ENCODE peak calls at places on chromosomes 7 and 10, in nine cellular contexts. One of them, this sample, is unnamed.
A peak's percentile ranks its signal among the peaks of the same experiment; 100 is the strongest.

GRCh38 chr7:139650429-139651100 is 127.1 kb downstream of the CLEC2L start:
- DNase-seq in transverse colon: no peak
- DNase-seq in A673: no peak
- DNase-seq in kidney epithelial cell: no peak
- DNase-seq in coronary artery: no peak
- DNase-seq in fibroblast of pulmonary artery: no peak
- DNase-seq in fibroblast of mammary gland: no peak
- DNase-seq in astrocyte: peak; percentile 43
- DNase-seq in heart right ventricle: peak; percentile 35
- DNase-seq in this sample: no peak

GRCh38 chr10:12717981-12718707 is 283.4 kb downstream of the CCDC3 start:
- DNase-seq in transverse colon: no peak
- DNase-seq in kidney epithelial cell: no peak
- DNase-seq in heart right ventricle: no peak
- DNase-seq in coronary artery: no peak
- DNase-seq in fibroblast of pulmonary artery: no peak
- DNase-seq in fibroblast of mammary gland: peak; percentile 85
- DNase-seq in astrocyte: peak; percentile 31
- DNase-seq in A673: no peak
- DNase-seq in this sample: no peak

GRCh38 chr7:142298009-142298408 is 40.2 kb upstream of the PRSS58 start:
- DNase-seq in kidney epithelial cell: no peak
- DNase-seq in fibroblast of mammary gland: peak; percentile 8
- DNase-seq in heart right ventricle: no peak
- DNase-seq in astrocyte: no peak
- DNase-seq in transverse colon: no peak
- DNase-seq in fibroblast of pulmonary artery: no peak
- DNase-seq in coronary artery: no peak
- DNase-seq in A673: peak; percentile 53
- DNase-seq in this sample: no peak

GRCh38 chr7:118629898-118630469 is 405.5 kb downstream of the ANKRD7 start:
- DNase-seq in kidney epithelial cell: no peak
- DNase-seq in fibroblast of mammary gland: no peak
- DNase-seq in astrocyte: no peak
- DNase-seq in A673: no peak
- DNase-seq in fibroblast of pulmonary artery: no peak
- DNase-seq in transverse colon: no peak
- DNase-seq in coronary artery: no peak
- DNase-seq in heart right ventricle: no peak
- DNase-seq in this sample: no peak

GRCh38 chr10:89367529-89367928 is 10.3 kb upstream of the IFIT1B start:
- DNase-seq in heart right ventricle: no peak
- DNase-seq in transverse colon: no peak
- DNase-seq in fibroblast of pulmonary artery: no peak
- DNase-seq in coronary artery: no peak
- DNase-seq in fibroblast of mammary gland: no peak
- DNase-seq in astrocyte: no peak
- DNase-seq in A673: no peak
- DNase-seq in kidney epithelial cell: no peak
- DNase-seq in this sample: no peak

GRCh38 chr10:7826971-7827370 is 8.7 kb downstream of the TAF3 start:
- DNase-seq in fibroblast of pulmonary artery: peak; percentile 67
- DNase-seq in fibroblast of mammary gland: peak; percentile 37
- DNase-seq in kidney epithelial cell: peak; percentile 21
- DNase-seq in A673: peak; percentile 15
- DNase-seq in astrocyte: peak; percentile 59
- DNase-seq in transverse colon: no peak
- DNase-seq in heart right ventricle: peak; percentile 18
- DNase-seq in coronary artery: no peak
- DNase-seq in this sample: no peak

GRCh38 chr10:10872035-10872673 is 145.5 kb upstream of the CELF2 start:
- DNase-seq in fibroblast of pulmonary artery: peak; percentile 99
- DNase-seq in heart right ventricle: no peak
- DNase-seq in A673: no peak
- DNase-seq in coronary artery: no peak
- DNase-seq in kidney epithelial cell: peak; percentile 85
- DNase-seq in astrocyte: peak; percentile 98
- DNase-seq in transverse colon: no peak
- DNase-seq in fibroblast of mammary gland: peak; percentile 87
- DNase-seq in this sample: peak; percentile 71

GRCh38 chr10:108427081-108427480 is 1262.6 kb upstream of the SORCS1 start:
- DNase-seq in fibroblast of pulmonary artery: peak; percentile 11
- DNase-seq in coronary artery: no peak
- DNase-seq in A673: no peak
- DNase-seq in astrocyte: no peak
- DNase-seq in fibroblast of mammary gland: no peak
- DNase-seq in heart right ventricle: no peak
- DNase-seq in transverse colon: no peak
- DNase-seq in kidney epithelial cell: no peak
- DNase-seq in this sample: no peak

GRCh38 chr7:76244781-76245391 is 43.2 kb downstream of the SRRM3 start:
- DNase-seq in fibroblast of pulmonary artery: no peak
- DNase-seq in coronary artery: no peak
- DNase-seq in A673: no peak
- DNase-seq in astrocyte: no peak
- DNase-seq in transverse colon: no peak
- DNase-seq in fibroblast of mammary gland: no peak
- DNase-seq in kidney epithelial cell: no peak
- DNase-seq in heart right ventricle: no peak
- DNase-seq in this sample: no peak

GRCh38 chr7:93910076-93910994 is 4.0 kb downstream of the GNGT1 start:
- DNase-seq in fibroblast of mammary gland: peak; percentile 91
- DNase-seq in coronary artery: no peak
- DNase-seq in kidney epithelial cell: no peak
- DNase-seq in fibroblast of pulmonary artery: peak; percentile 95
- DNase-seq in A673: no peak
- DNase-seq in transverse colon: no peak
- DNase-seq in heart right ventricle: no peak
- DNase-seq in astrocyte: peak; percentile 84
- DNase-seq in this sample: peak; percentile 27

DNA sequence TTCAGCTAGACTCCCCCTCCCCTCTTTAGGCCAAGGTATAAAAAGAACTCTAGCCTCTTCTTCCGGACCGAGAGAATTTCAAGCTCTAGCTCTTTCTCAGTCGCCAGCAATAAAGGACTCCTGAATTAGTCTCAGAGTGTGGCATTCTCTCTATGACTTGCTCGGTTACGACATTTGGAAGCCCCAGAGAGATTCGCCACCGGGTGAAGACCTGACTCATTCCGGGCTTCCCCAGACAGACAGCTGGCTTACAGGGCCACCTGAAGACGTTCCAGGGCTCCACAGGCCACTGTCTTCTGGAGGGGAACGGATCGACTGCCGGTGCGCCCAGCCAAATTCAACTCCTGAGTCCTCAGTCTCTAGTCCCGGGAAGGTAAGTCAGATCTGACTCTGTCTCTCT is at the start of gene AKR1B15:
- DNase-seq in heart right ventricle: no peak
- DNase-seq in kidney epithelial cell: no peak
- DNase-seq in transverse colon: no peak
- DNase-seq in astrocyte: no peak
- DNase-seq in coronary artery: no peak
- DNase-seq in A673: no peak
- DNase-seq in fibroblast of pulmonary artery: peak; percentile 10
- DNase-seq in fibroblast of mammary gland: peak; percentile 55
- DNase-seq in this sample: no peak
- H3K4me3 ChIP-seq in heart right ventricle: peak within 1 kb of the TSS; percentile 45
- H3K4me3 ChIP-seq in kidney epithelial cell: no peak within 1 kb of the TSS
- H3K4me3 ChIP-seq in transverse colon: no peak within 1 kb of the TSS
- H3K4me3 ChIP-seq in astrocyte: no peak within 1 kb of the TSS
- H3K4me3 ChIP-seq in coronary artery: no peak within 1 kb of the TSS
- H3K4me3 ChIP-seq in A673: peak within 1 kb of the TSS; percentile 31
- H3K4me3 ChIP-seq in fibroblast of pulmonary artery: no peak within 1 kb of the TSS
- H3K4me3 ChIP-seq in fibroblast of mammary gland: no peak within 1 kb of the TSS
- H3K4me3 ChIP-seq in this sample: no peak within 1 kb of the TSS

DNA sequence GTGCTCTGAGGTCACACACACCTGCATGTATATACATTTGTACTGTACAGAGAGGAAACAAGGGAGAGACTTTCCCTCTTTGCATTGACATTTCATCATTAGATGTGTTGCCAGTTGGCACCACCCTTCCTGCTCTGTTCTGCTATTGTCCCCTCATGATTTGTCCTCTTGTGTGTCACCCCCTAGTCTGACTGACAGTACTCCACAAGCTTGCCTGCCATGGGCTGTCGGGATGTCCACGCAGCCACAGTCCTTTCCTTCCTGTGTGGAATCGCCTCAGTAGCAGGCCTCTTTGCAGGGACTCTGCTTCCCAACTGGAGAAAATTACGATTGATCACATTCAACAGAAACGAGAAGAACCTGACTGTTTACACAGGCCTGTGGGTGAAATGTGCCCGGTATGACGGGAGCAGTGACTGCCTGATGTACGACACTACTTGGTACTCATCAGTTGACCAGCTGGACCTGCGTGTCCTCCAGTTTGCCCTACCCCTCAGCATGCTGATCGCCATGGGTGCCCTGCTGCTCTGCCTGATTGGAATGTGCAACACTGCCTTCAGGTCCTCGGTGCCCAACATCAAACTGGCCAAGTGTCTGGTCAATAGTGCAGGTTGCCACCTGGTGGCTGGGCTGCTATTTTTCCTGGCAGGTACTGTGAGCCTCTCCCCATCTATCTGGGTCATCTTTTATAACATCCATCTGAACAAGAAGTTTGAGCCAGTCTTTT is 9.4 kb downstream of the CLDN12 start:
- DNase-seq in heart right ventricle: no peak
- DNase-seq in fibroblast of mammary gland: peak; percentile 27
- DNase-seq in coronary artery: no peak
- DNase-seq in A673: peak; percentile 31
- DNase-seq in kidney epithelial cell: no peak
- DNase-seq in fibroblast of pulmonary artery: no peak
- DNase-seq in transverse colon: peak; percentile 66
- DNase-seq in astrocyte: no peak
- DNase-seq in this sample: no peak
- TF ChIP-seq CTCF in heart right ventricle: no peak
- TF ChIP-seq CTCF in fibroblast of mammary gland: peak; percentile 16
- TF ChIP-seq CTCF in coronary artery: no peak
- TF ChIP-seq CTCF in A673: peak; percentile 47
- TF ChIP-seq CTCF in kidney epithelial cell: peak; percentile 35
- TF ChIP-seq CTCF in fibroblast of pulmonary artery: peak; percentile 35
- TF ChIP-seq CTCF in transverse colon: peak; percentile 55
- TF ChIP-seq CTCF in astrocyte: no peak
- TF ChIP-seq CTCF in this sample: peak; percentile 10

DNA sequence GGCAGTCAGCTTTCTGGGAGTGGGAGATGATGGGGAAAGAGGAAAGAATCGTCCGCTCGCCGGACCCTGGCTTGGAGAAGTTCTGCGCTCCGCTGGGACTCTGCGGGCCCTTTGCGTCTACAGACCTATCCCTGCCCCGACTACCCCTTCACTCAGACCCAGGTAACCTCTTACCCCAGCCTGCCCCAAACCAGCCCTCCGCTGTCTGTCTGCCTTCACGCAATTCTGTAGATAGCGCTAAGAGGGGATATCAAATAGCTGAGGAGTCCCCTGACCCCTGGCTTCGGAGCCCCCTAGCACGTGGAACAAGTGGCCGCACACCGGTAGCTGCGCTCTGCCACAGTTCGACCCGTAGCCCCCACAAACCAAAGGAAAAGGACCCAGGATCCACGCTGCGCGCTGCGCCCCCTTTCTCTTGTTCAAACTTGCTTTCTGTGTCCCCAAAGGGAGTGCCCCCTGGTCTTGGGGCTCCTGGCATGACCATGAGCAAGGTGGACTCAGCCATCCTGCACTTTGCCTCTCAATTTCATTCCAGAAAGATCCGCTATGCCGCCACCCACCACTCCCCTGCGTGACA is 7.0 kb downstream of the HOXA4 start:
- DNase-seq in astrocyte: peak; percentile 8
- DNase-seq in heart right ventricle: no peak
- DNase-seq in kidney epithelial cell: no peak
- DNase-seq in A673: no peak
- DNase-seq in fibroblast of pulmonary artery: no peak
- DNase-seq in fibroblast of mammary gland: no peak
- DNase-seq in transverse colon: no peak
- DNase-seq in coronary artery: peak; percentile 52
- DNase-seq in this sample: no peak
- H3K4me3 ChIP-seq in astrocyte: peak overlapping the region; percentile 60
- H3K4me3 ChIP-seq in heart right ventricle: no peak overlapping the region
- H3K4me3 ChIP-seq in kidney epithelial cell: peak overlapping the region; percentile 59
- H3K4me3 ChIP-seq in A673: no peak overlapping the region
- H3K4me3 ChIP-seq in fibroblast of pulmonary artery: no peak overlapping the region
- H3K4me3 ChIP-seq in fibroblast of mammary gland: no peak overlapping the region
- H3K4me3 ChIP-seq in transverse colon: peak overlapping the region; percentile 19
- H3K4me3 ChIP-seq in coronary artery: no peak overlapping the region
- H3K4me3 ChIP-seq in this sample: peak overlapping the region; percentile 60

GRCh38 chr10:96860631-96861277 is 28.7 kb downstream of the LCOR start:
- DNase-seq in A673: no peak
- DNase-seq in transverse colon: no peak
- DNase-seq in astrocyte: no peak
- DNase-seq in fibroblast of mammary gland: no peak
- DNase-seq in kidney epithelial cell: no peak
- DNase-seq in coronary artery: no peak
- DNase-seq in fibroblast of pulmonary artery: no peak
- DNase-seq in heart right ventricle: no peak
- DNase-seq in this sample: no peak
- TF ChIP-seq CTCF in A673: no peak
- TF ChIP-seq CTCF in transverse colon: no peak
- TF ChIP-seq CTCF in astrocyte: no peak
- TF ChIP-seq CTCF in fibroblast of mammary gland: no peak
- TF ChIP-seq CTCF in kidney epithelial cell: no peak
- TF ChIP-seq CTCF in coronary artery: no peak
- TF ChIP-seq CTCF in fibroblast of pulmonary artery: no peak
- TF ChIP-seq CTCF in heart right ventricle: no peak
- TF ChIP-seq CTCF in this sample: no peak

This sample was measured in AG04450.